ENCODE peak calls at places on chromosomes 5 and 9, in eight cellular contexts. P, U, L, C, A, N, O and B are unnamed samples.

GRCh38 chr9:116055536-116055935 is 98.1 kb upstream of the PAPPA start:
- DNase-seq in N (no peak), L (no peak), P (no peak), U (peak; percentile 16), A (no peak), O (no peak), C (no peak), B (no peak)

GRCh38 chr5:151680944-151681427 is 5.7 kb downstream of the SPARC start:
- DNase-seq in U (peak; percentile 73), C (peak; percentile 61), N (peak; percentile 59), O (no peak), A (no peak), P (no peak), L (no peak), B (no peak)

GRCh38 chr9:120574473-120574872 is 5.5 kb downstream of the CDK5RAP2 start:
- DNase-seq in C (no peak), L (no peak), N (no peak), O (no peak), U (no peak), A (no peak), P (no peak), B (no peak)

GRCh38 chr9:109520475-109521132 is 22.5 kb upstream of the PTPN3 start:
- DNase-seq in A (no peak), C (peak; percentile 65), N (peak; percentile 81), O (peak; percentile 66), L (peak; percentile 77), U (peak; percentile 77), P (peak; percentile 65), B (peak; percentile 66)

GRCh38 chr5:173089581-173089980 is 33.4 kb downstream of the CREBRF start:
- DNase-seq in P (no peak), N (no peak), U (no peak), C (peak; percentile 10), L (no peak), O (no peak), A (no peak), B (no peak)

GRCh38 chr5:110377411-110378392 is 348.8 kb downstream of the TMEM232 start:
- DNase-seq in A (no peak), L (no peak), P (no peak), U (peak; percentile 90), N (no peak), C (peak; percentile 50), O (no peak), B (no peak)

GRCh38 chr5:125987677-125988255 is 435.4 kb upstream of the GRAMD2B start:
- DNase-seq in P (no peak), C (no peak), N (no peak), L (peak; percentile 63), O (no peak), U (no peak), A (no peak), B (no peak)

GRCh38 chr5:60497706-60498500 is 202.1 kb downstream of the DEPDC1B start:
- DNase-seq in A (no peak), U (no peak), L (no peak), P (no peak), C (no peak), O (no peak), N (peak; percentile 32), B (no peak)

GRCh38 chr5:145936401-145937131 is at the start of gene SH3RF2:
- DNase-seq in N (peak; percentile 59), U (peak; percentile 80), O (no peak), A (no peak), P (peak; percentile 40), C (peak; percentile 59), L (no peak), B (peak; percentile 81)

GRCh38 chr5:173762930-173763329 is 125.2 kb upstream of the CPEB4 start:
- DNase-seq in A (no peak), N (no peak), U (no peak), C (peak; percentile 33), O (no peak), P (no peak), L (no peak), B (no peak)

GRCh38 chr5:57770029-57770428 is 287.4 kb upstream of the ACTBL2 start:
- DNase-seq in A (no peak), C (no peak), N (no peak), P (no peak), U (no peak), O (no peak), L (no peak), B (peak; percentile 18)

DNA sequence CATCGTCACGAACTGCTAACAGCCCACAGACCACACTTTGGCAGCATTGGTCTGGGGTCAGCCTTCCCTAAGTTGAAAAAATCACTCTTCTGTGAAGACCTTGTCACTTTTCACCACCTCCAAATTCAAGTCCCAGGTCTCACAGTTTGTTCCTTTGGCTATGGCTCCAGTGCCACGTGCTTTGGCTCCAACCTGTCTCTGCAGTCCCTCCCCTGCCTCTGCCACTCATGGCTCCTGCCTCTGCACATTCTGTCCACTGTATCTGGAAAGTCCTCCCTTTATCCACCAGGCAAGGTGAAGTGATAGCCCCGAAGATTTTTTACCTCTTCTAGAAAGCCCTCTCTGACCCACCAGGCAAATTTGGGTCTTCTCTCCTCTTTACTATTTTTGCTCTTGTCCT is 5.3 kb downstream of the CKMT2 start:
- DNase-seq in L (no peak), N (no peak), P (peak; percentile 40), O (no peak), A (no peak), C (no peak), U (no peak), B (no peak)
- H3K4me3 ChIP-seq in L (no peak overlapping the region), N (no peak overlapping the region), P (no peak overlapping the region), O (no peak overlapping the region), A (no peak overlapping the region), C (no peak overlapping the region), U (no peak overlapping the region), B (no peak overlapping the region)

DNA sequence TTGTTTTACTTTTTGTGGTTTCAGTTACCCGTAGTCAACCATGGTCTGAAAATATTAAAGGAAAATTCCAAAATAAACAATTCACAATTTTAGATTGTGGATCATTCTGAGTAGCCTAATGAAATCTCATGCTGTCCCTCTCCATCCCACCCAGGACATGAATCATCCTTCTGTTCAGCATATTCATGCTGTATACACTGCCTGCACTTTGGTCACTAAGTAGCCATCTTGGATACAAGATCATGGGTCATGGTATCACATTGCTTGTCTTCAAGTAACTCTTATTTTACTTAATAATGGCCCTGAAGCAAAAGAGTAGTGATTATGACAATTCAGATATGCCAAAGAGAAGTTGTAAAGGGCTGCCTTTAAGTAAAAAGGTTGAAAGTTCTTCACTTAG is 536.5 kb upstream of the ACO1 start:
- DNase-seq in L (no peak), U (no peak), N (no peak), C (peak; percentile 6), A (no peak), O (no peak), P (no peak), B (no peak)
- H3K4me3 ChIP-seq in L (no peak overlapping the region), U (no peak overlapping the region), N (no peak overlapping the region), C (no peak overlapping the region), A (no peak overlapping the region), O (no peak overlapping the region), P (no peak overlapping the region), B (no peak overlapping the region)

GRCh38 chr9:136728548-136729123 is 14.1 kb downstream of the LCN10 start:
- DNase-seq in L (peak; percentile 16), P (no peak), N (peak; percentile 47), O (no peak), C (peak; percentile 54), U (peak; percentile 76), A (no peak), B (no peak)

GRCh38 chr9:136729926-136730325 is 12.8 kb downstream of the LCN10 start:
- DNase-seq in N (no peak), L (no peak), P (no peak), A (no peak), U (no peak), O (no peak), C (no peak), B (no peak)

GRCh38 chr9:136726631-136727191 is 14.3 kb downstream of the DIPK1B start:
- DNase-seq in O (peak; percentile 44), C (peak; percentile 62), N (no peak), U (peak; percentile 59), L (peak; percentile 42), P (no peak), A (no peak), B (peak; percentile 47)

GRCh38 chr9:136728080-136728547 is 14.6 kb downstream of the LCN10 start:
- DNase-seq in P (peak; percentile 92), C (peak; percentile 89), N (peak; percentile 94), L (peak; percentile 82), A (peak; percentile 86), O (peak; percentile 87), U (peak; percentile 91), B (peak; percentile 83)

DNA sequence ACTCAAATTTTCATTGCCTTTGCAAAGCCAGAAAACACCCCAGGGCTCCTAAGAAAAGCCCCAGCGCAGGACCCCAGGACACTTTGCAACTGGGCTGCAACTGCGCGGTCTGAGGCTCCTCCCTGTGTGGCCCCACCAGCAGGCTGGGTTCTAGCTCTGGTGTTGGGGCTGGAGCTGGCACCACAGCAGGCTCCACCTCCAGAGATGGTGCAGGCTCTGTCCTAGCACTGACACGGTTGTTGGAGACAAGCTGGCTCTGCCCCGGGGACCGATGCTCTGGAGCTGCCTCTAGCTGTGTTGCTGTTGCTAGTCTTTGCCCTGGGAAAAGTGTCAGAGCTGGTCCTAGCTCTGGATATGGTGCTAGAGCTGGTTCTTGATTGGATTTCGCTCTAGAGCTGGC is 13.6 kb downstream of the LCN10 start:
- DNase-seq in U (peak; percentile 59), A (no peak), N (no peak), O (no peak), C (no peak), P (no peak), L (no peak), B (no peak)
- H3K4me3 ChIP-seq in U (peak overlapping the region; percentile 84), A (peak overlapping the region; percentile 98), N (peak overlapping the region; percentile 67), O (no peak overlapping the region), C (peak overlapping the region; percentile 95), P (peak overlapping the region; percentile 70), L (peak overlapping the region; percentile 80), B (peak overlapping the region; percentile 99)

DNA sequence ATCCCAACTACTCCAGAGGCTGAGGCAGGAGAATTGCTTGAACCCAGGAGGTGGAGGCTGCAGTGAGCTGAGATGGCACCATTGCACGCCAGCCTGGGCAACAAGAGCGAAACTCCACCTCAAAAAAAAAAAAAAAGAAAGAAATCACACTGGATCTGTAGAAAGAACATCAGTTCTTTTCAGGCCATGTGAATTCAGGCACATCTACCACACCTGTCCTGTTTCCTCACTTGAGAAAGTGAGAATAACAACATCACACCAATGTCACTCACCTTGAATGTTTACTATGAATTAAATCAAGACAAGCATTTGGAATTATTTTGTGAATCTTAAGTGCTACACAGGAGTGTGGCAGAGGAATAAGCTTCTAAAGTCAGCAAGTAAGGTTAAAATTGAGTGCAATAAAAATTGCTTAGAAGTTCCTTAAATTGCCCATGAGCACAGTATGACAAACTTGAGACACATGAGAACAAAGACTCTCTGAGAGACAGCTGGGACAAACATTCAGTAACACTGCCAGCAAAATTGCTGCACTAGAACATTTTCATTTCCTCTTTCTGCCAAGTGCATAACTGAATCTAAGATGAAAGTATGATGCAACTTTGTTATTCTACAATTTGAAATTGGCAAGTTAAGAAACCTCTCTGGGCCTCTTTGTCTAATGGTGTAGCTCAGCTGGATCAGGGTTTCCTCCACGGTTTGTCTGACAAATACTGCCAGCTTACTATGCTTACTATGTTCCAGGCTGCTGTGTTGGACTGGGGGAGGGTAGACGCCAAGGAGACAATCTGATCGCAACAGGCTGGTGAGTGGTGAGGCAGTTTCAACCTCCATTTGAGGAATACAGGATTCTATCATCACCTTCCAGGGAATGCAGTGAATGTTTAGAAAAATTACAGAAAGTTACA is 1.9 kb upstream of the RIC1 start:
- DNase-seq in A (peak; percentile 40), O (peak; percentile 67), N (peak; percentile 95), C (peak; percentile 64), L (peak; percentile 93), P (peak; percentile 34), U (peak; percentile 87), B (peak; percentile 84)
- H3K4me3 ChIP-seq in A (peak overlapping the region; percentile 68), O (peak overlapping the region; percentile 85), N (no peak overlapping the region), C (peak overlapping the region; percentile 89), L (peak overlapping the region; percentile 75), P (no peak overlapping the region), U (peak overlapping the region; percentile 92), B (peak overlapping the region; percentile 98)